ENCODE peak calls at places on chromosomes 11 and 22, in six cellular contexts. O is MM.1S, B is GM13976, V is AG04449, Y is tibial artery, N is fibroblast of mammary gland. K is an unnamed sample.
A peak's percentile ranks its signal among the peaks of the same experiment; 100 is the strongest.

GRCh38 chr22:31681625-31682345 is 19.8 kb upstream of the PISD start:
- DNase-seq in O (no peak), B (no peak), V (no peak), Y (peak; percentile 55), N (peak; percentile 61), K (no peak)

GRCh38 chr11:117723625-117724024 is 73.4 kb downstream of the DSCAML1 start:
- DNase-seq in O (no peak), B (no peak), V (no peak), Y (peak; percentile 10), N (no peak), K (no peak)

GRCh38 chr11:119483341-119483880 is 60.4 kb upstream of the THY1 start:
- DNase-seq in O (no peak), B (no peak), V (no peak), Y (peak; percentile 48), N (no peak), K (no peak)

GRCh38 chr22:39474351-39474991 is 17.7 kb downstream of the MGAT3 start:
- DNase-seq in O (no peak), B (no peak), V (no peak), Y (no peak), N (no peak), K (no peak)

GRCh38 chr11:47786373-47786772 is 19.2 kb upstream of the FNBP4 start:
- DNase-seq in O (no peak), B (no peak), V (no peak), Y (no peak), N (peak; percentile 72), K (no peak)

GRCh38 chr22:20748820-20749428 is 25.0 kb upstream of the SERPIND1 start:
- DNase-seq in O (peak; percentile 14), B (peak; percentile 81), V (peak; percentile 26), Y (no peak), N (no peak), K (peak; percentile 72)

GRCh38 chr22:33051960-33052839 is 6.0 kb downstream of the SYN3 start:
- DNase-seq in O (no peak), B (no peak), V (no peak), Y (no peak), N (no peak), K (no peak)

GRCh38 chr11:85787809-85788805 is 22.8 kb downstream of the SYTL2 start:
- DNase-seq in O (no peak), B (no peak), V (no peak), Y (no peak), N (no peak), K (no peak)

GRCh38 chr22:41912338-41913039 is 2.4 kb downstream of the SHISA8 start:
- DNase-seq in O (no peak), B (no peak), V (no peak), Y (no peak), N (no peak), K (no peak)

GRCh38 chr11:94926698-94927237 is 46.6 kb downstream of the CWC15 start:
- DNase-seq in O (no peak), B (no peak), V (peak; percentile 79), Y (peak; percentile 92), N (peak; percentile 97), K (no peak)
- TF ChIP-seq CTCF in O (no peak), B (no peak), V (no peak), Y (no peak), N (no peak), K (no peak)

DNA sequence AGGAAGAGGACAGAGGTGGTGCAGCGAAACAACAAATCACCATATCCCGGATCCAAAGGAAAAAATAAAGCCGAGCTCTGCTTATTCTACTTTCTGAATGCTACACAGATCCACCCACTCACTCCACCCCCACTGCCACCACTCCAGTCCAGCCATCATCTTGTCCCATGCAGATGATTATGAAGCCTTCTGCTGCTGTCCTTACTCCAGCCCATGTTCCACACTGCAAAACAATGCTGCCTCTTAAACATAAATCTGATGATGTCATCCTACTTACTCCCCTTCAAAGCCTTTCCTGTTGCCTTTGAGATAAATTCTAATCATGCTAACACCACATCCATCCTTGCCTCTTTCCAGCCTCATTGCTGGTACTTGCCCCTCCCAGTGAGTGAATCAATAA is 6.5 kb upstream of the DRD2 start:
- DNase-seq in O (no peak), B (no peak), V (no peak), Y (no peak), N (no peak), K (no peak)
- TF ChIP-seq CTCF in O (no peak), B (no peak), V (no peak), Y (no peak), N (no peak), K (no peak)

GRCh38 chr11:596374-596773 is 19.4 kb downstream of the IRF7 start:
- DNase-seq in O (no peak), B (no peak), V (no peak), Y (no peak), N (no peak), K (no peak)

GRCh38 chr11:593347-593746 is 17.1 kb downstream of the PHRF1 start:
- DNase-seq in O (no peak), B (no peak), V (no peak), Y (no peak), N (no peak), K (no peak)

GRCh38 chr11:598005-598680 is 17.6 kb downstream of the IRF7 start:
- DNase-seq in O (no peak), B (no peak), V (no peak), Y (no peak), N (no peak), K (no peak)

GRCh38 chr11:595400-595799 is 19.1 kb downstream of the PHRF1 start:
- DNase-seq in O (no peak), B (no peak), V (no peak), Y (no peak), N (no peak), K (no peak)

DNA sequence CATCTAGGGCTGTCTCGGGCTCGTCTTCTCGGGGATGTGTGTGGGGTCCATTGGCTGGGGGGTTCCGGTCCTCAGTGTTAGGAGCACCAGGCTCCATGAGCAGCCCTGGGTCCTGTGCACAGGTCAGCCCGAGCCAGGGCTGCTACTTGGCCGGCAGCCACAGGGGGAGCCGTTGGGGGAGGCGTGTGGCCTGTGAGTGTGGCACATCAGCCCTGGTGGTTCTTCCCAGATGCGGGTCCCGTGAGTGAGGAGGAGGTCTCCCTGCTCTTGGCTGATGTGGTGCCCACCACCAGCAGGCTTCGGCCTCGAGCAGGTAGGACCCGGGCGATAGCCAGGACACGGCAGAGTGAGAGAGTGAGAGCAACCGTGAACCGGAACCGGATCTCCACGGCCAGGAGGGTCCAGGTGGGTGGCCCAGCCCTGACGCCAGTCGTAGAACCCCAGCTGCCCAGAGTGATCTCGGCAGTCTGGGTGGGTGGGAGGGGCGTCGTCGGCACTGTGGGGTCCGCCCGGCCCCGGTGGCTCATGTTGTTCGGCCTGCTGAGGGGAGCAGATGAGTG is 18.5 kb downstream of the IRF7 start:
- DNase-seq in O (no peak), B (no peak), V (no peak), Y (no peak), N (no peak), K (no peak)
- TF ChIP-seq CTCF in O (peak; percentile 18), B (no peak), V (peak; percentile 6), Y (no peak), N (no peak), K (peak; percentile 41)

GRCh38 chr11:60363542-60364525 is 14.5 kb upstream of the MS4A7 start:
- DNase-seq in O (peak; percentile 79), B (peak; percentile 65), V (no peak), Y (no peak), N (peak; percentile 42), K (peak; percentile 62)
- TF ChIP-seq CTCF in O (peak; percentile 77), B (peak; percentile 76), V (peak; percentile 60), Y (peak; percentile 51), N (peak; percentile 68), K (peak; percentile 69)